ENCODE peak calls at places on chromosomes 3 and 15, in four cellular contexts. One of them, this sample, is unnamed.
A peak's percentile ranks its signal among the peaks of the same experiment; 100 is the strongest.

GRCh38 chr3:129650256-129650872 is 43.9 kb upstream of the PLXND1 start:
- DNase-seq in brain microvascular endothelial cell: peak; percentile 82
- DNase-seq in left ventricle myocardium inferior: peak; percentile 47
- DNase-seq in substantia nigra: peak; percentile 32
- DNase-seq in this sample: peak; percentile 75

GRCh38 chr3:30282052-30282708 is 324.2 kb upstream of the TGFBR2 start:
- DNase-seq in left ventricle myocardium inferior: no peak
- DNase-seq in substantia nigra: no peak
- DNase-seq in brain microvascular endothelial cell: peak; percentile 93
- DNase-seq in this sample: peak; percentile 70

GRCh38 chr3:124014366-124014942 is 22.5 kb upstream of the ROPN1 start:
- DNase-seq in brain microvascular endothelial cell: no peak
- DNase-seq in substantia nigra: no peak
- DNase-seq in left ventricle myocardium inferior: no peak
- DNase-seq in this sample: no peak

GRCh38 chr3:143236226-143236964 is 116.8 kb downstream of the CHST2 start:
- DNase-seq in substantia nigra: no peak
- DNase-seq in left ventricle myocardium inferior: no peak
- DNase-seq in brain microvascular endothelial cell: no peak
- DNase-seq in this sample: peak; percentile 36

GRCh38 chr3:152610621-152611020 is 224.3 kb upstream of the P2RY1 start:
- DNase-seq in left ventricle myocardium inferior: no peak
- DNase-seq in brain microvascular endothelial cell: no peak
- DNase-seq in substantia nigra: no peak
- DNase-seq in this sample: no peak

GRCh38 chr3:182682263-182683229 is 110.8 kb upstream of the ATP11B start:
- DNase-seq in brain microvascular endothelial cell: peak; percentile 11
- DNase-seq in left ventricle myocardium inferior: peak; percentile 34
- DNase-seq in substantia nigra: peak; percentile 59
- DNase-seq in this sample: peak; percentile 87

GRCh38 chr3:170978335-170978745 is 48.2 kb downstream of the SLC2A2 start:
- DNase-seq in substantia nigra: no peak
- DNase-seq in left ventricle myocardium inferior: no peak
- DNase-seq in brain microvascular endothelial cell: no peak
- DNase-seq in this sample: no peak

GRCh38 chr3:197226179-197226578 is 72.2 kb downstream of the DLG1 start:
- DNase-seq in substantia nigra: no peak
- DNase-seq in brain microvascular endothelial cell: no peak
- DNase-seq in left ventricle myocardium inferior: no peak
- DNase-seq in this sample: peak; percentile 33

GRCh38 chr3:129304553-129305222 is 26.0 kb downstream of the HMCES start:
- DNase-seq in substantia nigra: no peak
- DNase-seq in left ventricle myocardium inferior: no peak
- DNase-seq in brain microvascular endothelial cell: no peak
- DNase-seq in this sample: no peak

GRCh38 chr3:51333021-51333420 is 52.1 kb upstream of the MANF start:
- DNase-seq in brain microvascular endothelial cell: no peak
- DNase-seq in substantia nigra: no peak
- DNase-seq in left ventricle myocardium inferior: no peak
- DNase-seq in this sample: no peak

GRCh38 chr3:192835818-192836468 is 81.7 kb downstream of the MB21D2 start:
- DNase-seq in left ventricle myocardium inferior: peak; percentile 54
- DNase-seq in brain microvascular endothelial cell: peak; percentile 65
- DNase-seq in substantia nigra: no peak
- DNase-seq in this sample: no peak

DNA sequence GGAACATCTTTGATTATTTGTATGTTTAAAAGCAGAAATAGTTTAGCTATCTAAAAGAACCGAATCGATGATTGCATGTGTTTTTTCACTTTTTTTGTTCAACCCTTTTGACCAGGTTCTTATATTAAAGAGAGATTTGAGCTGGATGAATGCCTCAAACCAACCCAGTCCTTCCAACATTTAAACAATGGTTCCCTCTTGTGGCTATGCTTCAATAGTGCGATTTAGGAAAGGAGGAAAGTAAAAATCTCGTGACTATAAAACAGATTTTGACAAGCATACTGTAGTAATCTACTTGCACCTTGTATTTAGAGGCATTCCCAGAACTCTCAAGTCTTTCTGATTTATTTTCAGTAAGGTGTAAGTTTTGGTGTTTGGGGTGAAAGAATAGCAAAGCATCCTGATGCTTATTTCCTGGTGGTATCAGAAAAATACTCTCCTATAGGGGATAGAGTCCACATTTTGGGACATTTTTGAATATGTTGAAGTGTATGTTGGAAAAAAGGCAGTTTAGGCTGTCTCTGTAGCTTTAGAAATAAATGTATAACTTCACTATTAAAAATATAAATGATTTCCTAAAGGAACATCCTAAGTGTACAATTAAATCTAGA is 159.6 kb upstream of the KCNH8 start:
- DNase-seq in left ventricle myocardium inferior: no peak
- DNase-seq in brain microvascular endothelial cell: no peak
- DNase-seq in substantia nigra: no peak
- DNase-seq in this sample: peak; percentile 61
- H3K27ac ChIP-seq in left ventricle myocardium inferior: no peak overlapping the region
- H3K27ac ChIP-seq in brain microvascular endothelial cell: no peak overlapping the region
- H3K27ac ChIP-seq in substantia nigra: no peak overlapping the region
- H3K27ac ChIP-seq in this sample: no peak overlapping the region

GRCh38 chr3:44444437-44444836 is 33.0 kb downstream of the ZNF445 start:
- DNase-seq in substantia nigra: no peak
- DNase-seq in brain microvascular endothelial cell: no peak
- DNase-seq in left ventricle myocardium inferior: no peak
- DNase-seq in this sample: no peak
- H3K27ac ChIP-seq in substantia nigra: no peak overlapping the region
- H3K27ac ChIP-seq in brain microvascular endothelial cell: no peak overlapping the region
- H3K27ac ChIP-seq in left ventricle myocardium inferior: no peak overlapping the region
- H3K27ac ChIP-seq in this sample: no peak overlapping the region

GRCh38 chr3:177676148-177676547 is 478.9 kb upstream of the TBL1XR1 start:
- DNase-seq in brain microvascular endothelial cell: no peak
- DNase-seq in substantia nigra: no peak
- DNase-seq in left ventricle myocardium inferior: no peak
- DNase-seq in this sample: no peak
- H3K27ac ChIP-seq in brain microvascular endothelial cell: no peak overlapping the region
- H3K27ac ChIP-seq in substantia nigra: no peak overlapping the region
- H3K27ac ChIP-seq in left ventricle myocardium inferior: no peak overlapping the region
- H3K27ac ChIP-seq in this sample: no peak overlapping the region

GRCh38 chr15:64333986-64334385 is 22.0 kb downstream of the CSNK1G1 start:
- DNase-seq in left ventricle myocardium inferior: no peak
- DNase-seq in substantia nigra: no peak
- DNase-seq in brain microvascular endothelial cell: no peak
- DNase-seq in this sample: no peak

GRCh38 chr15:64334530-64334929 is 21.4 kb downstream of the CSNK1G1 start:
- DNase-seq in brain microvascular endothelial cell: no peak
- DNase-seq in substantia nigra: no peak
- DNase-seq in left ventricle myocardium inferior: no peak
- DNase-seq in this sample: no peak

GRCh38 chr15:64341961-64342360 is 14.0 kb downstream of the CSNK1G1 start:
- DNase-seq in substantia nigra: no peak
- DNase-seq in left ventricle myocardium inferior: no peak
- DNase-seq in brain microvascular endothelial cell: no peak
- DNase-seq in this sample: no peak

GRCh38 chr15:64340355-64340754 is 15.6 kb downstream of the CSNK1G1 start:
- DNase-seq in left ventricle myocardium inferior: no peak
- DNase-seq in substantia nigra: no peak
- DNase-seq in brain microvascular endothelial cell: no peak
- DNase-seq in this sample: no peak

GRCh38 chr15:64337761-64338160 is 18.2 kb downstream of the CSNK1G1 start:
- DNase-seq in brain microvascular endothelial cell: no peak
- DNase-seq in substantia nigra: no peak
- DNase-seq in left ventricle myocardium inferior: no peak
- DNase-seq in this sample: no peak
- H3K27ac ChIP-seq in brain microvascular endothelial cell: no peak overlapping the region
- H3K27ac ChIP-seq in substantia nigra: no peak overlapping the region
- H3K27ac ChIP-seq in left ventricle myocardium inferior: no peak overlapping the region
- H3K27ac ChIP-seq in this sample: no peak overlapping the region

This sample was measured in neural progenitor cell.